ENCODE peak calls at places on chromosomes 3 and 15, in six cellular contexts. I is upper lobe of left lung, K is HCT116, L is HepG2, N is GM12878, Q is K562. O is an unnamed sample.

GRCh38 chr3:88301273-88302002 is 151.7 kb downstream of the C3orf38 start:
- ATAC-seq in I (no peak), K (no peak), L (no peak), N (no peak), Q (no peak), O (no peak)

GRCh38 chr3:195705081-195705991 is 15.4 kb upstream of the MUC20 start:
- ATAC-seq in I (no peak), K (peak), L (peak), N (no peak), Q (peak), O (no peak)

GRCh38 chr15:67799801-67800205 is 25.5 kb upstream of the SKOR1 start:
- ATAC-seq in I (no peak), K (no peak), L (no peak), N (no peak), Q (peak), O (no peak)

GRCh38 chr3:132543016-132543739 is 53.9 kb upstream of the ACKR4 start:
- ATAC-seq in I (no peak), K (peak), L (peak), N (no peak), Q (no peak), O (peak)

GRCh38 chr3:100175637-100176250 is 61.4 kb upstream of the FILIP1L start:
- ATAC-seq in I (no peak), K (no peak), L (no peak), N (no peak), Q (no peak), O (no peak)

GRCh38 chr3:57706462-57706861 is 13.6 kb upstream of the DENND6A start:
- ATAC-seq in I (no peak), K (no peak), L (no peak), N (no peak), Q (no peak), O (no peak)

GRCh38 chr15:36185845-36186244 is 393.6 kb upstream of the CDIN1 start:
- ATAC-seq in I (no peak), K (no peak), L (no peak), N (no peak), Q (no peak), O (no peak)

GRCh38 chr3:141123677-141124410 is 72.7 kb downstream of the SPSB4 start:
- ATAC-seq in I (peak), K (no peak), L (no peak), N (no peak), Q (no peak), O (no peak)

GRCh38 chr3:138404121-138404520 is 30.3 kb upstream of the ESYT3 start:
- ATAC-seq in I (no peak), K (no peak), L (no peak), N (no peak), Q (no peak), O (peak)

GRCh38 chr15:94745371-94745770 is 514.0 kb downstream of the MCTP2 start:
- ATAC-seq in I (no peak), K (no peak), L (no peak), N (no peak), Q (no peak), O (no peak)

GRCh38 chr3:53635041-53635440 is 140.6 kb downstream of the CACNA1D start:
- ATAC-seq in I (no peak), K (no peak), L (no peak), N (no peak), Q (no peak), O (no peak)

GRCh38 chr15:39534996-39535395 is 45.9 kb upstream of the THBS1 start:
- ATAC-seq in I (no peak), K (no peak), L (no peak), N (no peak), Q (no peak), O (no peak)

GRCh38 chr3:132242790-132243189 is 74.4 kb upstream of the ACP3 start:
- ATAC-seq in I (no peak), K (no peak), L (no peak), N (no peak), Q (no peak), O (no peak)

GRCh38 chr15:56148099-56148498 is 95.6 kb downstream of the RFX7 start:
- ATAC-seq in I (no peak), K (no peak), L (no peak), N (no peak), Q (no peak), O (no peak)

GRCh38 chr3:59101091-59101738 is 51.4 kb upstream of the CFAP20DC start:
- ATAC-seq in I (no peak), K (no peak), L (no peak), N (no peak), Q (no peak), O (no peak)

GRCh38 chr3:48194446-48195071 is 6.3 kb upstream of the CDC25A start:
- ATAC-seq in I (peak), K (peak), L (peak), N (peak), Q (peak), O (peak)

GRCh38 chr3:177538064-177538742 is 340.9 kb upstream of the TBL1XR1 start:
- ATAC-seq in I (no peak), K (no peak), L (no peak), N (no peak), Q (no peak), O (peak)

GRCh38 chr15:88255109-88255495 is 1.4 kb downstream of the NTRK3 start:
- ATAC-seq in I (no peak), K (no peak), L (no peak), N (no peak), Q (no peak), O (no peak)

GRCh38 chr15:88257311-88257901 is 867 bp upstream of the NTRK3 start:
- ATAC-seq in I (no peak), K (no peak), L (no peak), N (no peak), Q (no peak), O (no peak)

GRCh38 chr15:88256261-88257230 is at the start of gene NTRK3:
- ATAC-seq in I (no peak), K (no peak), L (no peak), N (no peak), Q (no peak), O (no peak)

GRCh38 chr15:88255496-88256171 is 905 bp downstream of the NTRK3 start:
- ATAC-seq in I (no peak), K (no peak), L (peak), N (no peak), Q (no peak), O (peak)

DNA sequence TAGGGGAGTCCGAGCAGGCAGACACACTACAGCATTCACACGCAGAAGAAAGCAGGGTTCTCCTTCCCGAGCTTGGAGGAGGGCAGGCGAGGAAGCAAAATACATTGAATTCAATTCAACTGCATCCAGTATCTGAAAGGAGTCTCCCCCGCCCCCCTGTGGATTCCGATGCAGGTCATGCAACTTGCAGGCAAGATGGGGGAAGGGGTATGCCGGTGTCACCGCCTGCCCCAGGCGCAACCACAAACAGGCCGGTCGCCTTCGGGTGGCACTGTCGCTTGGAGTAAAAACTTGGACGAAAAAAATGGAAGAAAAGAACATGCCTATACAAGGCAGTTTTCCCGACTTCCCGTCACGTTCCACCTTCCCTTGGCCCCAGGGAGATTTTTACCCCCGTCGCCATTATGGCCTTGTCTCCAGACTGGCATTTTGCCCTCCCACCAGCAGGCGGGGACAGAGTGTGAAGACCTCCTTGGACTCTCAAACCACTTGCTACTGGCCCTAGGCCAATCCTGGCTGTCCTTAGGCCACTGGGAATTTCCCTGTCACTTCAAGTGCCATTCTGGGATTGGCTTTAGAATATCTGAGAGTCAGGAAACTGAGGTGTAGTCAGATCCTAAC is 1.6 kb upstream of the NTRK3 start:
- ATAC-seq in I (no peak), K (peak), L (peak), N (peak), Q (peak), O (no peak)
- TF ChIP-seq POLR2AphosphoS5 in I (no peak), K (no peak), L (no peak), N (no peak), Q (no peak), O (no peak)

DNA sequence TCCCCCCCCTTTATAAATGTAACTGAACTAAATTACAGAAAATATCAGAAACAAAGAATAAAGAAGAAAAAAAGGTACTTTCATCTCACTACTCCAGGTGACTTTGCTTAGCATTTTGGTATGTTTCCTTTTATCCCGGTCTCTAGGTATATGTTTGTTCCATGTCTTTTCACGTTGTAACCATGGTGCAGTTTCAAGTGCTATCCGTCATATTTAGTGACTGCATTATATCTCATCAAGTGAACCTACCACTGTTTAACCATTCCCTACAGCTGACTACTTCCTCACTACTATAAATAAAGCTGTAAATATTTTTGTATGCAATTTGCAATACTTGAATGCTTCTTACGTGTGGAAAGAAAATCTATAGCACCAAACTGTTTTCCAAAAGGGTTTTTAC is 2.2 kb downstream of the BTBD1 start:
- ATAC-seq in I (no peak), K (no peak), L (no peak), N (no peak), Q (no peak), O (no peak)
- TF ChIP-seq POLR2A in I (no peak), K (no peak), L (no peak), N (no peak), Q (no peak), O (no peak)

GRCh38 chr3:72347819-72348319 is 500.4 kb downstream of the SHQ1 start:
- ATAC-seq in I (peak), K (peak), L (peak), N (peak), Q (peak), O (peak)
- TF ChIP-seq POLR2AphosphoS5 in I (peak), K (no peak), L (no peak), N (no peak), Q (no peak), O (peak)

DNA sequence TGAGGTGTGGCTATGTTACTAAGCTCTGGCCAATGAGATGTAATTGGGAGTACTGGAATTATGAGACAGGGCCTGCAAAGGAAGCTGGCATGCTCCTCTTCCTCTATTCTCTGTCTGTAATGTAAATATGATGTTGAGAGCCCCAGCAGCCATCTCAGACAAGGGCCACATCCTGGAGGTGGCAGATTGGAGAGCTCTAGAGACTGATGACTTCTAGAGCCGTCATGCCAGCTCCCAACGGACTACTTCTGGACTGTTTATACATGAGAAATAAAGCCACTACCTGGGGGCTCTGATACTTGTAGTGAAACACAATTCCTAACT is 19.7 kb downstream of the PLD1 start:
- ATAC-seq in I (no peak), K (no peak), L (no peak), N (peak), Q (no peak), O (no peak)
- TF ChIP-seq POLR2A in I (no peak), K (no peak), L (no peak), N (no peak), Q (no peak), O (no peak)

GRCh38 chr15:65028921-65029735 is at the start of gene MTFMT:
- ATAC-seq in I (peak), K (peak), L (peak), N (peak), Q (peak), O (peak)
- TF ChIP-seq POLR2AphosphoS5 in I (peak), K (peak), L (peak), N (peak), Q (peak), O (peak)

GRCh38 chr3:16173696-16174355 is 654 bp upstream of the GALNT15 start:
- ATAC-seq in I (no peak), K (no peak), L (no peak), N (no peak), Q (no peak), O (peak)

GRCh38 chr3:16171825-16172224 is 2.7 kb upstream of the GALNT15 start:
- ATAC-seq in I (no peak), K (no peak), L (no peak), N (no peak), Q (no peak), O (no peak)

GRCh38 chr3:16176391-16177030 is 2.0 kb downstream of the GALNT15 start:
- ATAC-seq in I (no peak), K (no peak), L (no peak), N (no peak), Q (no peak), O (no peak)

GRCh38 chr3:16174976-16175901 is 759 bp downstream of the GALNT15 start:
- ATAC-seq in I (no peak), K (no peak), L (peak), N (no peak), Q (no peak), O (no peak)

GRCh38 chr3:16174389-16174788 is at the start of gene GALNT15:
- ATAC-seq in I (peak), K (no peak), L (peak), N (no peak), Q (no peak), O (peak)
- TF ChIP-seq POLR2A in I (no peak), K (no peak), L (no peak), N (no peak), Q (no peak), O (no peak)

GRCh38 chr15:83745771-83746170 is 91.8 kb downstream of the ADAMTSL3 start:
- ATAC-seq in I (no peak), K (no peak), L (no peak), N (no peak), Q (no peak), O (no peak)

GRCh38 chr15:83747718-83748110 is 93.8 kb downstream of the ADAMTSL3 start:
- ATAC-seq in I (no peak), K (no peak), L (no peak), N (no peak), Q (no peak), O (no peak)

GRCh38 chr15:83746231-83746630 is 92.3 kb downstream of the ADAMTSL3 start:
- ATAC-seq in I (no peak), K (no peak), L (no peak), N (no peak), Q (no peak), O (no peak)

DNA sequence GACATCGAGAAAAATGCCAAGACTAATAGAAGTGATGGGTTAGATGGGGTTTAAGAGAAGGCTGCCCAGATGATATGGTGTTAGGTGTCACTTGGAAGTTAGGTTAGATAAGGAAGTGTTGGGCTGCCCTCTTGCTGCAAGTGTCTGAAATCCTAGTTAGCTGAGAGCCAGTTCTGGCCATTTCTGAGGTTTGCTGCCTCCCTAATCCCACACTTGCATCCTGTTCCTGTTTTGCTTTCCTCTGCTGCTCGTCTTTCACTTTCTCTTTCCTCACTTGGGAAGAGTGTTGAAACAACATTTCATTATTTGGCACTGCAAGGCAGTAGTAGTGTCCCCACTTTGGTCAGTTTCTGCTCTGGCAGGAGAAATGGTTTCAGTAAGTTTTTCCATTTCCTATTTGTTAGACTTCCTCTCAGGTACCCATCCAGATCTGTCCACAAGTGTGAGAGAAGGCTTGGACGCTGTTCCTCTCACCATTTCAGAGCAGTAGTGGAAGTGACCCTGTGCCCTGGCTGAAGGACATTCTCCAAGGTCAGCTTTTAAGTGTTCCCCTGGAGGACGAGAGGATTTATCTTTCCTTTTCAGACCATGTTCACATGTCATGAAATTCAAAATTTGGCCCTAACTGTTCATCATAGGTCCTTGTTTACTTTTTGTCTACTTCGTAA is 93.3 kb downstream of the ADAMTSL3 start:
- ATAC-seq in I (peak), K (peak), L (no peak), N (no peak), Q (peak), O (peak)
- TF ChIP-seq POLR2AphosphoS5 in I (peak), K (no peak), L (no peak), N (no peak), Q (no peak), O (peak)

GRCh38 chr3:187714404-187714979 is 12.1 kb upstream of the RTP2 start:
- ATAC-seq in I (peak), K (peak), L (peak), N (peak), Q (peak), O (peak)
- TF ChIP-seq POLR2A in I (no peak), K (no peak), L (no peak), N (no peak), Q (no peak), O (no peak)

DNA sequence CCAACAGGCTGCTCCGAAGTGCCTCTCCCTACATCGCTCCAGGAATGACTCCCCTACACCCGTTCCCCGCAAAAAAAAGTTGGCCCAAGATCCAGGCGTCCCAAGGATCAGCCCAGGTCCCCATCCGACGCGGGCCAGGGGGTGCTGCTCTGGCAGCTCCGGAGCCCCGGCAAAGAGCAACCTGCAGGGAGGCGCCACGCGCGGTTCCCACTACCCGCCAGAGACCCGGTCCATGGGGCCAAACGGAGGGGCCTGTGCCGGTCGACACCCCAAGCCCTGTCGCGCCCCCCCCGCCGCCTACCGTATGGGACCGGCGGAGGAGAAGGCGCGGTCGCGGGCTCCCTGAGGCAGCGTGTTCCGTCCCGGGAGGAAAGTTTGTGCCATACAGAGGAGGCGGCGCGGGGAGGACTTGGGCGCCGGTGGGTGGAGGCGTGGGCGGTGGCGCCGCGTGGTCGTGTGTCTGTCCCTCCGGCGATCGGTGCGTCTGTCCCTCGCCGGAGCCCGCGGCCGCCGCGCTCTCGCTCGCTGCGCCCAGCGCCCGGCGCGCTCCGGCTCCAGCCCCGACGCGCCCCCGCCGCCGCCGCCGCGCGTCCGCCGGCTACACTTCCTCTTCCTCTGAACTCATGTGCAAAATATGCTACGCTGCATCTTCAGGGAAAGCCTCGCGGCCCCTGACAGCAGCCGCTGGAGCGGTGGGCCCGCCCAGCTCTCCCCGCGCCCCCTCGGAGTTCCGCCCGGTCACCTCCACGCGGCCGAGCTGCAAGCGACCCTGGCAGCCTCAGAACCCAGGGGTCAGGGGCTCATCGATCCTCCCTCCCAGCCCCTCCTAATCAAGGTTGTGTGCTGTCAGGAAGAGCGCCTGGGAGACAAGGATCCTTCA is at the start of gene RFTN1:
- ATAC-seq in I (peak), K (peak), L (peak), N (no peak), Q (no peak), O (peak)
- TF ChIP-seq POLR2AphosphoS5 in I (peak), K (peak), L (no peak), N (peak), Q (no peak), O (no peak)